ENCODE peak calls at places on chromosomes 2 and 18, in seven cellular contexts. B is lower lobe of right lung, U is fibroblast of mammary gland, O is astrocyte of the spinal cord, M is tibial nerve, D is adrenal gland, J is right lobe of liver. G is an unnamed sample.
A peak's percentile ranks its signal among the peaks of the same experiment; 100 is the strongest.

GRCh38 chr2:174529916-174530315 is 43.1 kb upstream of the GPR155 start:
- DNase-seq in B (no peak), U (no peak), O (no peak), M (no peak), D (no peak), J (no peak), G (no peak)

GRCh38 chr2:170711196-170711773 is 3.9 kb upstream of the SP5 start:
- DNase-seq in B (no peak), U (no peak), O (no peak), M (no peak), D (no peak), J (no peak), G (no peak)

GRCh38 chr2:15989559-15989958 is 49.2 kb downstream of the MYCN start:
- DNase-seq in B (no peak), U (no peak), O (no peak), M (no peak), D (no peak), J (no peak), G (peak; percentile 16)

GRCh38 chr2:343355-343754 is 55.5 kb upstream of the ALKAL2 start:
- DNase-seq in B (no peak), U (no peak), O (no peak), M (no peak), D (no peak), J (no peak), G (no peak)

GRCh38 chr18:79248495-79249078 is 147.1 kb upstream of the NFATC1 start:
- DNase-seq in B (no peak), U (peak; percentile 13), O (peak; percentile 25), M (no peak), D (no peak), J (no peak), G (peak; percentile 19)

GRCh38 chr2:157596992-157597681 is 31.5 kb downstream of the ACVR1C start:
- DNase-seq in B (peak; percentile 57), U (peak; percentile 17), O (peak; percentile 23), M (no peak), D (no peak), J (peak; percentile 51), G (peak; percentile 32)

GRCh38 chr2:223093436-223093839 is 41.4 kb downstream of the KCNE4 start:
- DNase-seq in B (no peak), U (peak; percentile 81), O (peak; percentile 86), M (peak; percentile 61), D (peak; percentile 54), J (no peak), G (no peak)

GRCh38 chr2:124267821-124268220 is 242.7 kb downstream of the CNTNAP5 start:
- DNase-seq in B (no peak), U (peak; percentile 84), O (peak; percentile 40), M (no peak), D (no peak), J (no peak), G (no peak)

GRCh38 chr2:100247256-100248043 is 74.9 kb downstream of the LONRF2 start:
- DNase-seq in B (no peak), U (no peak), O (no peak), M (no peak), D (no peak), J (no peak), G (no peak)

GRCh38 chr18:63307555-63308200 is 11.9 kb downstream of the BCL2 start:
- DNase-seq in B (no peak), U (peak; percentile 6), O (no peak), M (no peak), D (no peak), J (no peak), G (no peak)

GRCh38 chr2:45256867-45257641 is 247.8 kb upstream of the SIX2 start:
- DNase-seq in B (no peak), U (no peak), O (peak; percentile 58), M (no peak), D (no peak), J (peak; percentile 64), G (no peak)

DNA sequence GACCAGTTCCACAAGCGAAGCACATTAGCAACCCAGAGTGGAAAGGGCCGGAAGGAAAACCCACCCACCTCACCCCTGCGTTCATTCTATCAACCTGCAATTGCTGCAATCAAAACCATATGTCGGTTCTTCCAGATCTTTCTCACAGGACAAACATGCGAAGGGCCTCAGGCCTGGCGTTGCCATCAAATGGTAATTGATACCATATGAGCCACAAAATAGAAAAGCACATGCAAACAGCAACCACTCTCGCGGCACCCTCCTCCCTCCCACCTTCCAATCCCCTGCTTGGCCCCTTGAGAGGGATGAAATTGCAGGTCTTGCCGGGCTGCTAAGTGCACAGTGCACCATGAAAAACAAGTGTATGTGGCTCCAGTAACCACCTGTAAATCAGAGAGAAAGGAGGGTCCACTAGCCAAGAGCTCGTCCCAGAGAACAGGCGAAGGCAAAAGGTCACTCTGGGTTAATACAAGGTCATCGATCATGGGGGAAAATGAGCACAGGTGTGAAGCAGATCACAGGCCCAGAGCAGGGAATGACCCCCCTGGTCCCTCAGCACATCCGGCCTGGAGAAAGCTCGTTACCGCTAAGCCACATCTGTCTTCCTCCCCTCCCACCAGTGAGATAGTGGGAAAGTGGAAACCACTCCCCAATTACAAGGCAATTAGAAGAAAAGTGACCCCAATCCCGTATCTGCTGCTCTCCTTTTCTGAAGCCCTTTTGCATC is 287.4 kb downstream of the TCF4 start:
- DNase-seq in B (no peak), U (peak; percentile 93), O (peak; percentile 62), M (no peak), D (no peak), J (no peak), G (no peak)
- H3K4me3 ChIP-seq in B (no peak overlapping the region), U (no peak overlapping the region), O (no peak overlapping the region), M (no peak overlapping the region), D (no peak overlapping the region), J (no peak overlapping the region), G (no peak overlapping the region)

GRCh38 chr18:76620326-76620813 is 125.3 kb upstream of the ZNF516 start:
- DNase-seq in B (peak; percentile 82), U (peak; percentile 82), O (peak; percentile 70), M (peak; percentile 75), D (peak; percentile 76), J (peak; percentile 47), G (peak; percentile 75)
- TF ChIP-seq CTCF in B (peak; percentile 54), U (peak; percentile 61), O (peak; percentile 83), M (peak; percentile 41), D (peak; percentile 36), J (peak; percentile 4), G (peak; percentile 62)

GRCh38 chr2:219644801-219645480 is 17.5 kb downstream of the SLC4A3 start:
- DNase-seq in B (peak; percentile 72), U (no peak), O (no peak), M (no peak), D (no peak), J (no peak), G (no peak)
- H3K4me3 ChIP-seq in B (no peak overlapping the region), U (no peak overlapping the region), O (no peak overlapping the region), M (no peak overlapping the region), D (no peak overlapping the region), J (no peak overlapping the region), G (no peak overlapping the region)

GRCh38 chr2:187594801-187595200 is 40.6 kb upstream of the TFPI start:
- DNase-seq in B (no peak), U (no peak), O (peak; percentile 35), M (no peak), D (no peak), J (no peak), G (no peak)
- TF ChIP-seq CTCF in B (no peak), U (no peak), O (no peak), M (no peak), D (no peak), J (no peak), G (no peak)

GRCh38 chr18:28723506-28723905 is 546.6 kb upstream of the CDH2 start:
- DNase-seq in B (no peak), U (no peak), O (no peak), M (no peak), D (no peak), J (no peak), G (peak; percentile 53)
- H3K4me3 ChIP-seq in B (no peak overlapping the region), U (no peak overlapping the region), O (no peak overlapping the region), M (no peak overlapping the region), D (no peak overlapping the region), J (no peak overlapping the region), G (no peak overlapping the region)

GRCh38 chr2:29233428-29233827 is 118.2 kb downstream of the CLIP4 start:
- DNase-seq in B (no peak), U (no peak), O (no peak), M (no peak), D (no peak), J (no peak), G (peak; percentile 92)
- TF ChIP-seq CTCF in B (no peak), U (no peak), O (no peak), M (no peak), D (no peak), J (no peak), G (no peak)

DNA sequence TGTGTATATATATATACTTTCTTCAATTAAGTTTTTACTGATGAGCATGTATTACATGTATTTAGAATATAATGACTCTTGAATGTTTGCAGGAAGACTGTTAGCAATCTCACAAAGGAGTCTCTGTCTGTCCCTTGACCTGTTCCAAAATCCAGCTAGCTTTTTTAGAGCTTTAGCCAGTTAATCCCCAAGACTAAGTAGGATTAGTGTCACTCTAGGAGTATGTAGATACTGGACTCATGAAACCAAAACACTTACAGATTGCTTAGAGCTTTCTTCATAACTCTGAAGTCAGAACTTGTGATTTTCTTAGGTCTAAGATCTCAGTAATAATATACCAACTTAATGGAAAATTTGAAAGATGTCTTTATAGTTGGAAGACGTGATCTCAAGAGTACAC is 2.2 kb downstream of the UBXN4 start:
- DNase-seq in B (no peak), U (peak; percentile 2), O (peak; percentile 8), M (no peak), D (no peak), J (no peak), G (no peak)
- H3K4me3 ChIP-seq in B (peak overlapping the region; percentile 88), U (no peak overlapping the region), O (peak overlapping the region; percentile 89), M (no peak overlapping the region), D (no peak overlapping the region), J (no peak overlapping the region), G (peak overlapping the region; percentile 81)

DNA sequence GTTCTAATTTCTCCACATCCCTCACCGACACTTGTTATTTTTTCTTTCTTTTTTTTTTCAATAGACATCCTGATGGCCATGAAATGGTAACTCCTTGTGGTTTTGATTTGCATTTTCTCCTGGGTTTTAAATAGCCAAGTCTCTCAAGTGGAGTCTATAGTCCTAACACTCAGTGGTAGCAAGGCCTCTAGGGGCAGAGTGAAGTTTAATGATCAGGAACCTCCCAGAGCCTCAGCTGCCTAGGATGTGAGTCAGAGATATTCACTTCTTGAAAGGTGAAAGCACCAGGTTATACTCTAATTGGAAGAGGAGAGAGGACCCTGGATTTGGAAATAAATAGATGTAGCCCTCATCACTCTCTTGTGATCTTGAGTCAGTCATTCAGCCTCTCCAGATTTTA is 62.7 kb upstream of the CAPN13 start:
- DNase-seq in B (no peak), U (no peak), O (no peak), M (no peak), D (no peak), J (no peak), G (peak; percentile 55)
- TF ChIP-seq CTCF in B (no peak), U (no peak), O (no peak), M (no peak), D (no peak), J (no peak), G (no peak)

DNA sequence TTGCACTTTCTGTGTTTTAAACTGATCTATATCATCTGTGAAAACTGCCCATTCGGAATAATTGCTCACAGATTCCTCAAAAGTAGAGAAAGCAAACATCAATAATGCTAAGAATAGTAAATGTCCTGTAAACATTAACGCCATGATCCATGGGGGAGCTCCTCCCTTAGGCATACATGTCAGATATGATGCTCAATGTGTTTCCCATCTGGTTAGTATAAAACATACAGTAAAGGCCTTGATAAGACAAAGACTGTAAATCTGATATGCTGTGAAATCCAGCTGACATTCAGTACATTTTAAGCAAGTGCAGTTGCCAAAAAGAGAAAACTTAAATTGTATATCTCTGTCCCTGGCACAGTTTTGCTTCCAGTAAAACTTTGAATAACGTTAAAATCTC is 2.1 kb downstream of the DSEL start:
- DNase-seq in B (no peak), U (no peak), O (no peak), M (no peak), D (no peak), J (no peak), G (no peak)
- H3K4me3 ChIP-seq in B (no peak overlapping the region), U (peak overlapping the region; percentile 84), O (peak overlapping the region; percentile 60), M (no peak overlapping the region), D (no peak overlapping the region), J (no peak overlapping the region), G (no peak overlapping the region)